ENCODE peak calls at places on chromosomes 3 and 15, in five cellular contexts. Q is cardiac fibroblast; R is NCI-H2029; D is stimulated activated CD4-positive, alpha-beta T cell treated with anti-CD3 and anti-CD28 coated beads, TNF-alpha, amount 100 ng/mL, for 4 hours; U is HEK293T. P is an unnamed sample.

GRCh38 chr3:140711719-140712086 is 33.8 kb downstream of the TRIM42 start:
- DNase-seq in U (no peak), R (no peak), Q (no peak), D (no peak), P (no peak)

GRCh38 chr3:31968927-31969418 is 12.1 kb downstream of the OSBPL10 start:
- DNase-seq in Q (peak), R (no peak), D (no peak), U (peak), P (no peak)

GRCh38 chr3:83523470-83524073 is 1435.2 kb upstream of the CADM2 start:
- DNase-seq in Q (peak), R (peak), U (peak), D (no peak), P (peak)

GRCh38 chr15:65512189-65512588 is 5.3 kb downstream of the DPP8 start:
- DNase-seq in D (no peak), R (no peak), Q (no peak), U (no peak), P (no peak)

GRCh38 chr3:61417352-61417751 is 144.0 kb upstream of the PTPRG start:
- DNase-seq in Q (peak), D (no peak), R (no peak), U (no peak), P (no peak)

GRCh38 chr3:74054566-74054965 is 429.8 kb upstream of the PDZRN3 start:
- DNase-seq in R (no peak), D (no peak), U (no peak), Q (no peak), P (no peak)

GRCh38 chr15:38263996-38264395 is 11.4 kb downstream of the SPRED1 start:
- DNase-seq in U (no peak), R (no peak), Q (peak), D (no peak), P (no peak)

GRCh38 chr15:66647358-66647757 is 54.7 kb upstream of the SMAD6 start:
- DNase-seq in U (no peak), Q (peak), D (no peak), R (no peak), P (no peak)

GRCh38 chr3:99023590-99024192 is 122.2 kb upstream of the DCBLD2 start:
- DNase-seq in U (peak), R (no peak), Q (peak), D (no peak), P (peak)

GRCh38 chr3:57169872-57170623 is 4.9 kb upstream of the IL17RD start:
- DNase-seq in U (peak), R (peak), Q (peak), D (peak), P (peak)

GRCh38 chr15:70030851-70031645 is 66.7 kb downstream of the TLE3 start:
- DNase-seq in D (no peak), U (no peak), R (no peak), Q (no peak), P (no peak)

GRCh38 chr3:60673123-60673522 is 578.1 kb downstream of the FHIT start:
- DNase-seq in D (no peak), Q (no peak), U (no peak), R (no peak), P (no peak)

GRCh38 chr15:80404057-80404718 is at the start of gene ARNT2:
- DNase-seq in Q (no peak), R (no peak), U (peak), D (no peak), P (peak)

GRCh38 chr3:18112976-18113766 is 312.0 kb downstream of the SATB1 start:
- DNase-seq in U (no peak), R (no peak), Q (no peak), D (no peak), P (no peak)

GRCh38 chr3:111681705-111682426 is 86.7 kb upstream of the ZBED2 start:
- DNase-seq in Q (no peak), R (no peak), D (no peak), U (no peak), P (no peak)

GRCh38 chr15:24718289-24719082 is 42.9 kb downstream of the NPAP1 start:
- DNase-seq in R (no peak), U (no peak), D (no peak), Q (no peak), P (no peak)

GRCh38 chr15:78301813-78302212 is 2.4 kb upstream of the SKIC8 start:
- DNase-seq in D (no peak), Q (no peak), R (no peak), U (no peak), P (no peak)

GRCh38 chr3:187678869-187679268 is 8.7 kb upstream of the SST start:
- DNase-seq in Q (peak), U (peak), R (peak), D (no peak), P (peak)

GRCh38 chr3:138068046-138068445 is 47.4 kb downstream of the DZIP1L start:
- DNase-seq in D (no peak), U (no peak), R (no peak), Q (no peak), P (no peak)

GRCh38 chr3:117358717-117359314 is 649.2 kb downstream of the TUSC7 start:
- DNase-seq in R (no peak), D (no peak), Q (no peak), U (no peak), P (no peak)

GRCh38 chr15:77013786-77014136 is 18.8 kb downstream of the PSTPIP1 start:
- DNase-seq in Q (no peak), U (no peak), R (no peak), D (peak), P (no peak)

GRCh38 chr3:48852151-48852550 is 4.5 kb upstream of the PRKAR2A start:
- DNase-seq in D (no peak), R (no peak), Q (no peak), U (no peak), P (no peak)

GRCh38 chr3:132645058-132645457 is 14.6 kb downstream of the ACAD11 start:
- DNase-seq in Q (no peak), U (no peak), R (no peak), D (no peak), P (no peak)

GRCh38 chr3:71890356-71890931 is 105.5 kb upstream of the PROK2 start:
- DNase-seq in R (no peak), Q (no peak), U (no peak), D (no peak), P (no peak)

GRCh38 chr15:73375755-73376305 is 7.1 kb upstream of the HCN4 start:
- DNase-seq in Q (no peak), R (peak), U (no peak), D (no peak), P (peak)

GRCh38 chr3:128616516-128617269 is 33.9 kb downstream of the RPN1 start:
- DNase-seq in D (no peak), R (no peak), U (no peak), Q (no peak), P (no peak)

GRCh38 chr3:114660124-114660523 is 366.3 kb downstream of the TIGIT start:
- DNase-seq in R (no peak), U (no peak), Q (peak), D (no peak), P (no peak)

GRCh38 chr3:140468407-140468806 is 209.5 kb upstream of the TRIM42 start:
- DNase-seq in Q (no peak), D (no peak), R (no peak), U (no peak), P (no peak)

GRCh38 chr15:96410175-96411055 is 79.9 kb downstream of the NR2F2 start:
- DNase-seq in D (no peak), U (no peak), R (no peak), Q (no peak), P (no peak)

GRCh38 chr3:71226565-71227281 is 356.8 kb downstream of the FOXP1 start:
- DNase-seq in R (no peak), D (peak), U (no peak), Q (no peak), P (no peak)

GRCh38 chr3:178308696-178309278 is 227.4 kb upstream of the KCNMB2 start:
- DNase-seq in Q (peak), U (no peak), R (no peak), D (no peak), P (no peak)

GRCh38 chr3:49371946-49372345 is 13.8 kb upstream of the GPX1 start:
- DNase-seq in D (no peak), R (no peak), Q (no peak), U (no peak), P (no peak)

GRCh38 chr3:114623420-114624046 is 329.7 kb downstream of the TIGIT start:
- DNase-seq in D (no peak), U (no peak), R (peak), Q (no peak), P (peak)

GRCh38 chr15:89362203-89363101 is 27.8 kb upstream of the POLG start:
- DNase-seq in R (no peak), Q (no peak), U (peak), D (no peak), P (peak)

GRCh38 chr3:156227704-156228103 is 107.3 kb downstream of the KCNAB1 start:
- DNase-seq in D (no peak), R (no peak), Q (no peak), U (no peak), P (no peak)

GRCh38 chr3:181716916-181717315 is 5.2 kb downstream of the SOX2 start:
- DNase-seq in D (no peak), U (no peak), R (no peak), Q (no peak), P (no peak)